ENCODE peak calls at places on chromosome 6, in five cellular contexts. P is heart left ventricle, H is T-helper 2 cell, I is dermis microvascular lymphatic vessel endothelial cell, Z is H9. N is an unnamed sample.

GRCh38 chr6:9399916-9400315 is 964.6 kb upstream of the SLC35B3 start:
- DNase-seq in P (no peak), H (no peak), I (no peak), Z (no peak), N (no peak)

GRCh38 chr6:16764188-16764950 is 3.1 kb upstream of the ATXN1 start:
- DNase-seq in P (no peak), H (no peak), I (peak), Z (no peak), N (no peak)

GRCh38 chr6:164023535-164023934 is 609.0 kb downstream of the QKI start:
- DNase-seq in H (no peak), P (no peak), I (no peak), Z (no peak), N (no peak)

GRCh38 chr6:924661-925060 is 231.7 kb upstream of the EXOC2 start:
- DNase-seq in P (no peak), I (no peak), Z (no peak), H (no peak), N (no peak)

GRCh38 chr6:138382498-138383265 is 5.0 kb downstream of the SMIM28 start:
- DNase-seq in Z (peak), I (no peak), P (no peak), H (no peak), N (no peak)

GRCh38 chr6:6409397-6410030 is 89.1 kb upstream of the F13A1 start:
- DNase-seq in H (no peak), P (no peak), Z (peak), I (no peak), N (no peak)

GRCh38 chr6:14921878-14922277 is 324.0 kb upstream of the JARID2 start:
- DNase-seq in I (no peak), P (peak), Z (no peak), H (no peak), N (peak)

GRCh38 chr6:79993911-79994309 is 10.5 kb upstream of the TTK start:
- DNase-seq in I (no peak), H (no peak), Z (no peak), P (no peak), N (no peak)

GRCh38 chr6:145175470-145175869 is 559.9 kb downstream of the EPM2A start:
- DNase-seq in H (no peak), Z (no peak), I (no peak), P (no peak), N (no peak)

GRCh38 chr6:107668826-107669474 is 155.2 kb downstream of the SCML4 start:
- DNase-seq in H (no peak), I (no peak), P (no peak), Z (no peak), N (no peak)

GRCh38 chr6:42742116-42742894 is 3.6 kb downstream of the TBCC start:
- DNase-seq in P (no peak), I (peak), H (no peak), Z (no peak), N (no peak)

GRCh38 chr6:144264270-144265060 is 20.7 kb upstream of the UTRN start:
- DNase-seq in Z (peak), H (no peak), P (no peak), I (peak), N (no peak)

GRCh38 chr6:6008648-6009421 is 2.1 kb upstream of the NRN1 start:
- DNase-seq in H (no peak), I (peak), P (peak), Z (peak), N (peak)

GRCh38 chr6:74343804-74344203 is 647.8 kb downstream of the CD109 start:
- DNase-seq in H (no peak), Z (no peak), I (peak), P (no peak), N (no peak)

GRCh38 chr6:39233333-39233732 is 4.1 kb upstream of the KCNK5 start:
- DNase-seq in Z (no peak), I (no peak), P (no peak), H (no peak), N (no peak)

GRCh38 chr6:169738204-169738971 is 13.0 kb downstream of the DYNLT2 start:
- DNase-seq in Z (peak), H (no peak), I (no peak), P (no peak), N (no peak)

GRCh38 chr6:137403855-137404254 is 90.3 kb downstream of the OLIG3 start:
- DNase-seq in I (no peak), H (no peak), Z (no peak), P (no peak), N (no peak)

GRCh38 chr6:160042014-160042773 is 73.3 kb downstream of the IGF2R start:
- DNase-seq in I (no peak), P (no peak), H (no peak), Z (no peak), N (no peak)

GRCh38 chr6:113031591-113031990 is 684.5 kb downstream of the RFPL4B start:
- DNase-seq in H (no peak), I (no peak), P (no peak), Z (no peak), N (no peak)